ENCODE peak calls at places on chromosome 1, in four cellular contexts. One of them, this sample, is unnamed.

GRCh38 chr1:30328100-30328370 is 395.4 kb downstream of the MATN1 start:
- DNase-seq in left lung: no peak
- DNase-seq in AG10803: no peak
- DNase-seq in heart right ventricle: no peak
- DNase-seq in this sample: no peak

GRCh38 chr1:23638786-23639241 is 52.8 kb upstream of the RPL11 start:
- DNase-seq in heart right ventricle: peak; percentile 46
- DNase-seq in left lung: no peak
- DNase-seq in AG10803: no peak
- DNase-seq in this sample: no peak

GRCh38 chr1:29833596-29833995 is 597.3 kb downstream of the PTPRU start:
- DNase-seq in left lung: no peak
- DNase-seq in AG10803: no peak
- DNase-seq in heart right ventricle: no peak
- DNase-seq in this sample: no peak

GRCh38 chr1:228655796-228656394 is 79.4 kb upstream of the RHOU start:
- DNase-seq in left lung: no peak
- DNase-seq in AG10803: no peak
- DNase-seq in heart right ventricle: no peak
- DNase-seq in this sample: no peak

GRCh38 chr1:60129916-60130315 is 56.3 kb upstream of the C1orf87 start:
- DNase-seq in heart right ventricle: no peak
- DNase-seq in AG10803: peak; percentile 54
- DNase-seq in left lung: no peak
- DNase-seq in this sample: no peak

GRCh38 chr1:81170721-81171120 is 630.0 kb upstream of the ADGRL2 start:
- DNase-seq in AG10803: no peak
- DNase-seq in heart right ventricle: no peak
- DNase-seq in left lung: no peak
- DNase-seq in this sample: no peak

GRCh38 chr1:116763787-116764465 is 9.7 kb downstream of the CD2 start:
- DNase-seq in heart right ventricle: no peak
- DNase-seq in left lung: no peak
- DNase-seq in AG10803: no peak
- DNase-seq in this sample: peak; percentile 30

GRCh38 chr1:72830606-72831390 is 548.5 kb upstream of the NEGR1 start:
- DNase-seq in heart right ventricle: no peak
- DNase-seq in AG10803: no peak
- DNase-seq in left lung: no peak
- DNase-seq in this sample: no peak

GRCh38 chr1:183970516-183971300 is 66.8 kb downstream of the COLGALT2 start:
- DNase-seq in left lung: no peak
- DNase-seq in AG10803: no peak
- DNase-seq in heart right ventricle: no peak
- DNase-seq in this sample: no peak

GRCh38 chr1:58785424-58786058 is 1.7 kb upstream of the JUN start:
- DNase-seq in AG10803: peak; percentile 70
- DNase-seq in left lung: peak; percentile 69
- DNase-seq in heart right ventricle: peak; percentile 45
- DNase-seq in this sample: peak; percentile 87

GRCh38 chr1:16072616-16073484 is 601 bp downstream of the FAM131C start:
- DNase-seq in AG10803: no peak
- DNase-seq in left lung: no peak
- DNase-seq in heart right ventricle: no peak
- DNase-seq in this sample: peak; percentile 13

GRCh38 chr1:167442854-167443565 is 75.3 kb downstream of the CD247 start:
- DNase-seq in left lung: peak; percentile 6
- DNase-seq in heart right ventricle: no peak
- DNase-seq in AG10803: no peak
- DNase-seq in this sample: no peak

GRCh38 chr1:96944743-96945142 is 223.2 kb downstream of the PTBP2 start:
- DNase-seq in heart right ventricle: no peak
- DNase-seq in AG10803: no peak
- DNase-seq in left lung: no peak
- DNase-seq in this sample: no peak

GRCh38 chr1:74161494-74161893 is 36.5 kb downstream of the LRRIQ3 start:
- DNase-seq in left lung: no peak
- DNase-seq in heart right ventricle: no peak
- DNase-seq in AG10803: no peak
- DNase-seq in this sample: peak; percentile 52

GRCh38 chr1:74772945-74773344 is 40.0 kb downstream of the TYW3 start:
- DNase-seq in AG10803: no peak
- DNase-seq in heart right ventricle: no peak
- DNase-seq in left lung: no peak
- DNase-seq in this sample: no peak

GRCh38 chr1:168304865-168305264 is 24.2 kb downstream of the TBX19 start:
- DNase-seq in heart right ventricle: no peak
- DNase-seq in AG10803: no peak
- DNase-seq in left lung: no peak
- DNase-seq in this sample: no peak

GRCh38 chr1:155308493-155309422 is at the start of gene FDPS:
- DNase-seq in AG10803: peak; percentile 99
- DNase-seq in left lung: peak; percentile 99
- DNase-seq in heart right ventricle: peak; percentile 99
- DNase-seq in this sample: peak; percentile 100
- TF ChIP-seq CTCF in AG10803: no peak
- TF ChIP-seq CTCF in left lung: peak; percentile 48
- TF ChIP-seq CTCF in heart right ventricle: no peak
- TF ChIP-seq CTCF in this sample: no peak

GRCh38 chr1:3609769-3610157 is 1.5 kb downstream of the MEGF6 start:
- DNase-seq in AG10803: no peak
- DNase-seq in heart right ventricle: no peak
- DNase-seq in left lung: no peak
- DNase-seq in this sample: no peak

GRCh38 chr1:3610165-3610822 is 1.0 kb downstream of the MEGF6 start:
- DNase-seq in AG10803: peak; percentile 46
- DNase-seq in left lung: no peak
- DNase-seq in heart right ventricle: no peak
- DNase-seq in this sample: no peak

GRCh38 chr1:3610823-3611169 is 512 bp downstream of the MEGF6 start:
- DNase-seq in AG10803: no peak
- DNase-seq in left lung: no peak
- DNase-seq in heart right ventricle: no peak
- DNase-seq in this sample: no peak

GRCh38 chr1:3611170-3612019 is at the start of gene MEGF6:
- DNase-seq in left lung: peak; percentile 89
- DNase-seq in AG10803: no peak
- DNase-seq in heart right ventricle: peak; percentile 53
- DNase-seq in this sample: peak; percentile 33

DNA sequence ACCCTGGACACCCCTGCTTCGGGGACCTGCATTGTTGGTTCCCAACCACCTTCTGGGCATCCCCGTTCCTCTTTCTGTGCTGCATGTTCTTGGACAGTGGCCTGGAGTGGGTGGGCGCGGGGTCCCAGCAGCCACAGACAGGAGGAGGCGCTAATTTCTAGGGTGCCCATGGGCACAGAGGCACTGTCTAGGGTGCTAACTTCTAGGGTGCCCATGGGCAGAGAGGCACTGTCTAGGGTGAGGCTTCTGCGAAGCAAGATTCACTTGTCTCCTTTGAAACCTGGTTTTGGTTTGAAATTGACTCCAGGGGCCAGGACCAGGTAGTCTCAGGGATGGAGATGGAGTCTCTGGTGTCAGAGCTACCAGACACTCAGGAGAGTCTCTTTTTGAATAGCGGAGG is 815 bp upstream of the MEGF6 start:
- DNase-seq in heart right ventricle: no peak
- DNase-seq in left lung: no peak
- DNase-seq in AG10803: no peak
- DNase-seq in this sample: no peak
- H3K4me3 ChIP-seq in heart right ventricle: no peak overlapping the region
- H3K4me3 ChIP-seq in left lung: no peak overlapping the region
- H3K4me3 ChIP-seq in AG10803: no peak overlapping the region
- H3K4me3 ChIP-seq in this sample: no peak overlapping the region

GRCh38 chr1:182301467-182302198 is 90.0 kb downstream of the GLUL start:
- DNase-seq in left lung: no peak
- DNase-seq in heart right ventricle: peak; percentile 48
- DNase-seq in AG10803: peak; percentile 70
- DNase-seq in this sample: peak; percentile 50
- TF ChIP-seq CTCF in left lung: no peak
- TF ChIP-seq CTCF in heart right ventricle: no peak
- TF ChIP-seq CTCF in AG10803: no peak
- TF ChIP-seq CTCF in this sample: no peak

GRCh38 chr1:8118031-8118451 is 91.9 kb upstream of the ERRFI1 start:
- DNase-seq in heart right ventricle: no peak
- DNase-seq in left lung: no peak
- DNase-seq in AG10803: no peak
- DNase-seq in this sample: no peak

GRCh38 chr1:8122477-8123407 is 96.6 kb upstream of the ERRFI1 start:
- DNase-seq in left lung: no peak
- DNase-seq in AG10803: no peak
- DNase-seq in heart right ventricle: no peak
- DNase-seq in this sample: no peak

GRCh38 chr1:8122160-8122476 is 96.0 kb upstream of the ERRFI1 start:
- DNase-seq in heart right ventricle: no peak
- DNase-seq in left lung: no peak
- DNase-seq in AG10803: no peak
- DNase-seq in this sample: peak; percentile 34

GRCh38 chr1:8120693-8121260 is 94.7 kb upstream of the ERRFI1 start:
- DNase-seq in heart right ventricle: no peak
- DNase-seq in left lung: no peak
- DNase-seq in AG10803: no peak
- DNase-seq in this sample: peak; percentile 55

GRCh38 chr1:8121261-8122159 is 95.4 kb upstream of the ERRFI1 start:
- DNase-seq in left lung: peak; percentile 77
- DNase-seq in heart right ventricle: peak; percentile 21
- DNase-seq in AG10803: peak; percentile 74
- DNase-seq in this sample: peak; percentile 68
- H3K4me3 ChIP-seq in left lung: no peak overlapping the region
- H3K4me3 ChIP-seq in heart right ventricle: no peak overlapping the region
- H3K4me3 ChIP-seq in AG10803: no peak overlapping the region
- H3K4me3 ChIP-seq in this sample: no peak overlapping the region

GRCh38 chr1:117967472-117967871 is 37.9 kb downstream of the WDR3 start:
- DNase-seq in left lung: no peak
- DNase-seq in heart right ventricle: no peak
- DNase-seq in AG10803: peak; percentile 51
- DNase-seq in this sample: peak; percentile 58
- TF ChIP-seq CTCF in left lung: no peak
- TF ChIP-seq CTCF in heart right ventricle: no peak
- TF ChIP-seq CTCF in AG10803: peak; percentile 32
- TF ChIP-seq CTCF in this sample: peak; percentile 36

GRCh38 chr1:920506-920905 is 3.2 kb upstream of the SAMD11 start:
- DNase-seq in AG10803: no peak
- DNase-seq in heart right ventricle: no peak
- DNase-seq in left lung: no peak
- DNase-seq in this sample: no peak

GRCh38 chr1:923131-923990 is at the start of gene SAMD11:
- DNase-seq in heart right ventricle: peak; percentile 87
- DNase-seq in AG10803: peak; percentile 89
- DNase-seq in left lung: peak; percentile 76
- DNase-seq in this sample: peak; percentile 87

GRCh38 chr1:920008-920407 is 3.7 kb upstream of the SAMD11 start:
- DNase-seq in AG10803: no peak
- DNase-seq in left lung: no peak
- DNase-seq in heart right ventricle: no peak
- DNase-seq in this sample: no peak

GRCh38 chr1:919271-919872 is 4.4 kb upstream of the SAMD11 start:
- DNase-seq in heart right ventricle: no peak
- DNase-seq in left lung: no peak
- DNase-seq in AG10803: no peak
- DNase-seq in this sample: no peak

GRCh38 chr1:921011-921837 is 2.5 kb upstream of the SAMD11 start:
- DNase-seq in heart right ventricle: peak; percentile 65
- DNase-seq in left lung: peak; percentile 64
- DNase-seq in AG10803: peak; percentile 69
- DNase-seq in this sample: peak; percentile 72
- H3K4me3 ChIP-seq in heart right ventricle: no peak overlapping the region
- H3K4me3 ChIP-seq in left lung: no peak overlapping the region
- H3K4me3 ChIP-seq in AG10803: no peak overlapping the region
- H3K4me3 ChIP-seq in this sample: no peak overlapping the region

DNA sequence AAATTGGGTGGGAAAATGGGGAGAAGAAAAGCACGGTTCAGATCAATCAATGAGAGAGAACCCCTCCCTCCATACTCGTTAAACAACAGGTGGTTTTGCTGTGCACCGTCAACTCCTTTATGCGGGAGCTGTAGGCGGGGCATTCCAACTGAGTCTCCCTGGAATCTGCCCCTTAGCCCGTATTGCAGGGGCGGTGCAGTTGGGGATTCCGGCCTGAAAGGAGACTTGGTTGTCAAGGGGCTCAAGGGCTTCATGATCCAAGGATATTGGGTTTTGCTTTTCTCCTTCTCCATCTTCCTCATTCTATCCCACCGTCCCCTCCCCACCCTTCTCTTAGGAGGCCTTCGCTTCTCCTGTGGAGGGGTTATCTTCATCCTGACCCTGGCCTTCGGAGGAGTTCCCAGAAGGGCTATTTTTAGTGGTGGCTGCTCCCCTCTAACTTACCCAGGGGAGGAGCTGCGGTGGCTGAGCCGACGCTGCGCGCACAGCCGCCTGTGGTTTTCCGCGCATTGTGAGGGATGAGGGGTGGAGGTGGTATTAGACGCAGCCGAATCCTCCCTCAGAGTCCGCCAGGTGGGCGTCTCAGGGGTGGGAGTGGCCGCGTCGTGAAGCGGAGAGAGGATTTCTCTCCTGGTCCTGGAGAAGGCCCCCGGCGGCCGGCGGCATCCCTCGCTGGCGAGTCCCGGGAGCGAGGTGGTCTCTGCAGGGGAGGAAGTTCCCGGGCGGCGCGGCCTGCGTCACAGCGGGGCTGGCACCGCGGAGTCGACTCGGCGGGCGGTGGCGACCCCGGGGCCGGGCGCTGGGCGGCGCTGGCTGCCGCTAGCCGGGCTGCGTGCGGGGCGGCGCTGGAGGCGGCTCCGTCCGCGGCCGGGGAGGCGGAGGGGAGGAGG is 462 bp upstream of the LRRC8C start:
- DNase-seq in heart right ventricle: peak; percentile 88
- DNase-seq in AG10803: peak; percentile 64
- DNase-seq in left lung: peak; percentile 87
- DNase-seq in this sample: peak; percentile 80
- TF ChIP-seq CTCF in heart right ventricle: peak; percentile 77
- TF ChIP-seq CTCF in AG10803: peak; percentile 4
- TF ChIP-seq CTCF in left lung: peak; percentile 56
- TF ChIP-seq CTCF in this sample: no peak

DNA sequence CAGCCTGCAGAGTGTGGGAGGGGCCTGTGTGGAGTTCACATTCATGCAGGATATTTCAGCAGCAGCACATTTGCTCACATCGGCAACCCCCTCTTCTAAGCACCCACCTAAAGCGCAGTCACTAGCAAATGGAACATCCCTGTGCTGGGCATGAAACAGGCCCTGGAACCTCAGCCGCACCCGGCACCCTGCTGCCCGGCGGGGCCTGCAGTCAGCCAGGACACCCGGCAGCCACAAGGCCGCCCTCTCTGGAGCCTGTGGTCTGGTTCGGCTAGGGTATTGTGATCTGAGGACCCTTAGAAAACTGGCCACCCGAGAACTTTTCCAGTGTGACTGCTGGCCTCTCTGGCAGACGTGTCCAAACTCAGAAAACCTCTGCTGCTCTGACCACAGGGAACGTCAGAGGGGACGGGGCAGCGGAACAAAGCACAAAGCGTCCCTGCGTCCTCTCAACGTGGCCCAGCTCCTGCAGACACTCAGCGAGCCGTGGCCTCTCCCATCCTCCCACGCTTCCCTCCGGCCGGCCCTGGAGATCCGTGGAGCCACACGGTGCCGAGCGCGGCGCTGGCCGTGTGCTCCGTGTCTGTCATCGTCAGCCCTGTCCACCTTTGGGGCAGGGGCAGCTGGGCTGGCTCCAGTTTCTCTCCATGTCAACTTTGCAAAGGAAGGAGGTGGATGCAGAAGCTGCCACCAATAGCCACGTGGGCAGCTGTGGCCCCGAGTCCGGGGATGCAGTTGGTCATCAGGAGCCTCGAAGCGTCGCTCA is 175.9 kb upstream of the ARHGEF16 start:
- DNase-seq in heart right ventricle: no peak
- DNase-seq in AG10803: no peak
- DNase-seq in left lung: no peak
- DNase-seq in this sample: no peak
- H3K4me3 ChIP-seq in heart right ventricle: no peak overlapping the region
- H3K4me3 ChIP-seq in AG10803: no peak overlapping the region
- H3K4me3 ChIP-seq in left lung: no peak overlapping the region
- H3K4me3 ChIP-seq in this sample: no peak overlapping the region

This sample was measured in epithelial cell of esophagus.